ENCODE peak calls at places on chromosome 14, in four cellular contexts. One of them, this sample, is unnamed.

GRCh38 chr14:64235652-64236640 is 58.2 kb downstream of the ESR2 start:
- DNase-seq in Panc1: no peak
- DNase-seq in osteocyte: no peak
- DNase-seq in H4: no peak
- DNase-seq in this sample: peak

GRCh38 chr14:106210650-106211049 is 684.3 kb downstream of the TMEM121 start:
- DNase-seq in osteocyte: no peak
- DNase-seq in H4: no peak
- DNase-seq in Panc1: no peak
- DNase-seq in this sample: no peak

GRCh38 chr14:49946320-49947141 is 53.6 kb downstream of the ARF6 start:
- DNase-seq in osteocyte: peak
- DNase-seq in Panc1: peak
- DNase-seq in H4: peak
- DNase-seq in this sample: peak

GRCh38 chr14:52190532-52190931 is 77.0 kb upstream of the PTGDR start:
- DNase-seq in osteocyte: no peak
- DNase-seq in Panc1: no peak
- DNase-seq in H4: no peak
- DNase-seq in this sample: no peak

GRCh38 chr14:99274346-99275221 is 2.6 kb upstream of the BCL11B start:
- DNase-seq in Panc1: no peak
- DNase-seq in H4: peak
- DNase-seq in osteocyte: peak
- DNase-seq in this sample: peak

GRCh38 chr14:52485350-52485960 is 66.8 kb downstream of the TXNDC16 start:
- DNase-seq in Panc1: no peak
- DNase-seq in osteocyte: no peak
- DNase-seq in H4: no peak
- DNase-seq in this sample: no peak

GRCh38 chr14:36905272-36906046 is 243.8 kb downstream of the PAX9 start:
- DNase-seq in Panc1: no peak
- DNase-seq in H4: no peak
- DNase-seq in osteocyte: no peak
- DNase-seq in this sample: peak

GRCh38 chr14:92963301-92964123 is 40.6 kb downstream of the CHGA start:
- DNase-seq in osteocyte: no peak
- DNase-seq in Panc1: no peak
- DNase-seq in H4: no peak
- DNase-seq in this sample: no peak

GRCh38 chr14:51676549-51676948 is 24.8 kb downstream of the FRMD6 start:
- DNase-seq in Panc1: no peak
- DNase-seq in osteocyte: no peak
- DNase-seq in H4: no peak
- DNase-seq in this sample: no peak

GRCh38 chr14:54102051-54102456 is 145.4 kb upstream of the BMP4 start:
- DNase-seq in osteocyte: no peak
- DNase-seq in H4: no peak
- DNase-seq in Panc1: no peak
- DNase-seq in this sample: no peak

GRCh38 chr14:57831981-57832380 is 33.9 kb downstream of the SLC35F4 start:
- DNase-seq in osteocyte: no peak
- DNase-seq in H4: no peak
- DNase-seq in Panc1: no peak
- DNase-seq in this sample: no peak

GRCh38 chr14:24441904-24442239 is 704 bp downstream of the SDR39U1 start:
- DNase-seq in osteocyte: no peak
- DNase-seq in H4: peak
- DNase-seq in Panc1: no peak
- DNase-seq in this sample: no peak

GRCh38 chr14:32584079-32584478 is 255.0 kb downstream of the AKAP6 start:
- DNase-seq in osteocyte: no peak
- DNase-seq in H4: no peak
- DNase-seq in Panc1: no peak
- DNase-seq in this sample: no peak

GRCh38 chr14:97713023-97713422 is 915.8 kb downstream of the VRK1 start:
- DNase-seq in osteocyte: no peak
- DNase-seq in Panc1: peak
- DNase-seq in H4: peak
- DNase-seq in this sample: peak

GRCh38 chr14:51828017-51828797 is 32.2 kb upstream of the GNG2 start:
- DNase-seq in H4: peak
- DNase-seq in Panc1: no peak
- DNase-seq in osteocyte: no peak
- DNase-seq in this sample: peak

GRCh38 chr14:81162941-81163340 is 57.8 kb downstream of the GTF2A1 start:
- DNase-seq in Panc1: no peak
- DNase-seq in osteocyte: no peak
- DNase-seq in H4: no peak
- DNase-seq in this sample: peak

GRCh38 chr14:63275611-63276010 is 43.1 kb downstream of the GPHB5 start:
- DNase-seq in osteocyte: no peak
- DNase-seq in Panc1: no peak
- DNase-seq in H4: no peak
- DNase-seq in this sample: no peak

GRCh38 chr14:50311974-50312733 is at the start of the genes DMAC2L and L2HGDH:
- DNase-seq in osteocyte: peak
- DNase-seq in Panc1: peak
- DNase-seq in H4: peak
- DNase-seq in this sample: peak